ENCODE peak calls at places on chromosomes 3 and 15, in four cellular contexts. One of them, this sample, is unnamed.

GRCh38 chr15:57457726-57458125 is 81.4 kb downstream of the CGNL1 start:
- DNase-seq in HCT116: no peak
- DNase-seq in K562: no peak
- DNase-seq in H1: no peak
- DNase-seq in this sample: no peak

GRCh38 chr3:126528800-126529541 is 5.0 kb downstream of the CHST13 start:
- DNase-seq in HCT116: no peak
- DNase-seq in K562: no peak
- DNase-seq in H1: no peak
- DNase-seq in this sample: peak; percentile 97

GRCh38 chr3:196563721-196564225 is 4.6 kb downstream of the WDR53 start:
- DNase-seq in HCT116: peak; percentile 47
- DNase-seq in K562: peak; percentile 25
- DNase-seq in H1: no peak
- DNase-seq in this sample: no peak

GRCh38 chr3:154304116-154304786 is 20.0 kb downstream of the DHX36 start:
- DNase-seq in HCT116: no peak
- DNase-seq in K562: no peak
- DNase-seq in H1: no peak
- DNase-seq in this sample: no peak

GRCh38 chr3:126569390-126569975 is 10.8 kb upstream of the C3orf22 start:
- DNase-seq in HCT116: no peak
- DNase-seq in K562: no peak
- DNase-seq in H1: no peak
- DNase-seq in this sample: no peak

GRCh38 chr3:115092220-115092791 is 54.8 kb downstream of the ZBTB20 start:
- DNase-seq in HCT116: peak; percentile 65
- DNase-seq in K562: peak; percentile 2
- DNase-seq in H1: no peak
- DNase-seq in this sample: peak; percentile 34

GRCh38 chr3:186544281-186544680 is at the start of gene CRYGS:
- DNase-seq in HCT116: no peak
- DNase-seq in K562: no peak
- DNase-seq in H1: no peak
- DNase-seq in this sample: no peak

GRCh38 chr3:58026598-58026997 is 18.4 kb downstream of the FLNB start:
- DNase-seq in HCT116: no peak
- DNase-seq in K562: no peak
- DNase-seq in H1: no peak
- DNase-seq in this sample: no peak

GRCh38 chr15:83206971-83207621 is 527 bp downstream of the HDGFL3 start:
- DNase-seq in HCT116: no peak
- DNase-seq in K562: peak; percentile 57
- DNase-seq in H1: no peak
- DNase-seq in this sample: no peak

GRCh38 chr3:43389388-43390254 is 103.3 kb downstream of the SNRK start:
- DNase-seq in HCT116: no peak
- DNase-seq in K562: no peak
- DNase-seq in H1: no peak
- DNase-seq in this sample: peak; percentile 30

GRCh38 chr3:9384141-9384828 is 13.1 kb upstream of the SETD5 start:
- DNase-seq in HCT116: no peak
- DNase-seq in K562: no peak
- DNase-seq in H1: no peak
- DNase-seq in this sample: no peak

GRCh38 chr15:83538682-83539081 is 91.5 kb downstream of the SH3GL3 start:
- DNase-seq in HCT116: no peak
- DNase-seq in K562: no peak
- DNase-seq in H1: no peak
- DNase-seq in this sample: no peak

GRCh38 chr15:35299059-35299735 is 214.1 kb upstream of the NANOGP8 start:
- DNase-seq in HCT116: no peak
- DNase-seq in K562: no peak
- DNase-seq in H1: no peak
- DNase-seq in this sample: no peak

GRCh38 chr3:187717572-187717971 is 15.2 kb upstream of the RTP2 start:
- DNase-seq in HCT116: no peak
- DNase-seq in K562: no peak
- DNase-seq in H1: no peak
- DNase-seq in this sample: no peak

GRCh38 chr3:123446210-123446609 is 2.7 kb downstream of the ADCY5 start:
- DNase-seq in HCT116: no peak
- DNase-seq in K562: no peak
- DNase-seq in H1: no peak
- DNase-seq in this sample: no peak

GRCh38 chr3:50550079-50550736 is 17.3 kb downstream of the C3orf18 start:
- DNase-seq in HCT116: no peak
- DNase-seq in K562: peak; percentile 66
- DNase-seq in H1: no peak
- DNase-seq in this sample: peak; percentile 36

GRCh38 chr3:176584413-176585176 is 612.7 kb downstream of the TBL1XR1 start:
- DNase-seq in HCT116: no peak
- DNase-seq in K562: no peak
- DNase-seq in H1: no peak
- DNase-seq in this sample: no peak

GRCh38 chr3:157081681-157082210 is 78.2 kb downstream of the CCNL1 start:
- DNase-seq in HCT116: peak; percentile 85
- DNase-seq in K562: peak; percentile 87
- DNase-seq in H1: peak; percentile 86
- DNase-seq in this sample: peak; percentile 68

GRCh38 chr3:89303721-89304120 is 196.3 kb downstream of the EPHA3 start:
- DNase-seq in HCT116: no peak
- DNase-seq in K562: no peak
- DNase-seq in H1: no peak
- DNase-seq in this sample: no peak

GRCh38 chr3:117936159-117936558 is 1098.5 kb downstream of the IGSF11 start:
- DNase-seq in HCT116: no peak
- DNase-seq in K562: no peak
- DNase-seq in H1: no peak
- DNase-seq in this sample: no peak

GRCh38 chr15:22979069-22979698 is 984 bp downstream of the CYFIP1 start:
- DNase-seq in HCT116: no peak
- DNase-seq in K562: peak; percentile 47
- DNase-seq in H1: no peak
- DNase-seq in this sample: peak; percentile 36

GRCh38 chr3:197292083-197293042 is 6.0 kb downstream of the DLG1 start:
- DNase-seq in HCT116: no peak
- DNase-seq in K562: no peak
- DNase-seq in H1: no peak
- DNase-seq in this sample: peak; percentile 54

GRCh38 chr3:127887321-127887720 is 27.7 kb upstream of the KBTBD12 start:
- DNase-seq in HCT116: no peak
- DNase-seq in K562: no peak
- DNase-seq in H1: no peak
- DNase-seq in this sample: no peak

GRCh38 chr3:148833223-148833622 is 5.6 kb downstream of the CPB1 start:
- DNase-seq in HCT116: no peak
- DNase-seq in K562: no peak
- DNase-seq in H1: no peak
- DNase-seq in this sample: no peak

GRCh38 chr3:139532996-139533395 is 6.5 kb downstream of the RBP1 start:
- DNase-seq in HCT116: no peak
- DNase-seq in K562: no peak
- DNase-seq in H1: no peak
- DNase-seq in this sample: no peak

GRCh38 chr3:46483799-46484198 is 14.0 kb upstream of the RTP3 start:
- DNase-seq in HCT116: no peak
- DNase-seq in K562: no peak
- DNase-seq in H1: no peak
- DNase-seq in this sample: no peak

GRCh38 chr3:134737520-134737919 is 57.5 kb upstream of the EPHB1 start:
- DNase-seq in HCT116: no peak
- DNase-seq in K562: peak; percentile 4
- DNase-seq in H1: no peak
- DNase-seq in this sample: no peak

GRCh38 chr15:52735231-52736089 is 54.7 kb downstream of the ONECUT1 start:
- DNase-seq in HCT116: peak; percentile 78
- DNase-seq in K562: peak; percentile 79
- DNase-seq in H1: peak; percentile 25
- DNase-seq in this sample: peak; percentile 73

GRCh38 chr3:57006949-57007419 is 53.5 kb upstream of the SPATA12 start:
- DNase-seq in HCT116: peak; percentile 56
- DNase-seq in K562: peak; percentile 40
- DNase-seq in H1: no peak
- DNase-seq in this sample: no peak

GRCh38 chr3:139338405-139338804 is 5.4 kb upstream of the MRPS22 start:
- DNase-seq in HCT116: no peak
- DNase-seq in K562: no peak
- DNase-seq in H1: no peak
- DNase-seq in this sample: no peak

GRCh38 chr15:68800875-68801274 is 19.8 kb downstream of the ANP32A start:
- DNase-seq in HCT116: no peak
- DNase-seq in K562: no peak
- DNase-seq in H1: no peak
- DNase-seq in this sample: no peak

GRCh38 chr15:68801572-68802148 is 19.0 kb downstream of the ANP32A start:
- DNase-seq in HCT116: no peak
- DNase-seq in K562: no peak
- DNase-seq in H1: no peak
- DNase-seq in this sample: no peak

GRCh38 chr15:68806220-68807105 is 14.2 kb downstream of the ANP32A start:
- DNase-seq in HCT116: no peak
- DNase-seq in K562: no peak
- DNase-seq in H1: no peak
- DNase-seq in this sample: no peak

GRCh38 chr15:68798695-68799094 is 22.0 kb downstream of the ANP32A start:
- DNase-seq in HCT116: no peak
- DNase-seq in K562: no peak
- DNase-seq in H1: no peak
- DNase-seq in this sample: no peak

DNA sequence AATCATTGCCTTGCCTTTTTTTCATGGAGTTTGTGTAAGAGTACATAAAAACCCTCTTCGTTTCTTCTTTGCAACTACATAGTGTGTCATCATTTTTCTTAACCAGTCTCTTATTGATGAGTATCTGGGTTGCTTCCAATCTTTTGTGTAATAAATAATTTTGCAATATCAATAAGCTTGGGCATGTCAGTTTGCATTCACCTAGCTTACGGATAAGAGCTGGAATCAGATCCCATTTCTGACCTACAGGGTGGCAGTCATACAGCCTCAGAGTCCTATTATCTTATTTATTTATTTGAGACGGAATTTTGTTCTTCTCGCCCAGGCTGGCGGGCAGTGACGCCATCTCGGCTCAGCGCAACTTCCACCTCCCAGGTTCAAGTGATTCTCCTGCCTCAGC is 18.3 kb downstream of the ANP32A start:
- DNase-seq in HCT116: no peak
- DNase-seq in K562: no peak
- DNase-seq in H1: no peak
- DNase-seq in this sample: no peak
- TF ChIP-seq FOSL1 in HCT116: no peak
- TF ChIP-seq FOSL1 in K562: no peak
- TF ChIP-seq FOSL1 in H1: no peak
- TF ChIP-seq FOSL1 in this sample: no peak

GRCh38 chr3:86990734-86991481 is at the start of gene VGLL3:
- DNase-seq in HCT116: no peak
- DNase-seq in K562: no peak
- DNase-seq in H1: peak; percentile 82
- DNase-seq in this sample: no peak
- H3K4me2 ChIP-seq in HCT116: peak within 1 kb of the TSS; percentile 84
- H3K4me2 ChIP-seq in K562: no peak within 1 kb of the TSS
- H3K4me2 ChIP-seq in H1: peak within 1 kb of the TSS; percentile 96
- H3K4me2 ChIP-seq in this sample: peak within 1 kb of the TSS; percentile 63

DNA sequence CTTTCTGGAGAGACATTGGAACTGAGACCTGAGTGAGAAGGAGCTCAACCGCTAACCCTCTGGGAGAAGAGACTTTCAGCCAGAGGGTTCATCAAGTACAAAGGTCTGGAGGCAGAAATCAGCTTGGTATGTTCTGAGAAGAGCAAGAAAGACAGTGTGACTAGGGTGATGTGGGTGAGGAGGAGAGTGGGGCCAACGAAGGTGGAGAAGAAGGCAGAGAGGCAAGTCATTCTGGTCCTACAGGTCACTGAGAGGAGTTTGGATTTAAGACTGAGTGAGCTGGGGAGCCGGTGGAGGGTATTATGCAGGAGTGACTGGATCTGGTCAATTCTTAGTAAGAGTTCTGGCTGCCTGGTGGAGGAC is 12.2 kb downstream of the XIRP1 start:
- DNase-seq in HCT116: no peak
- DNase-seq in K562: no peak
- DNase-seq in H1: no peak
- DNase-seq in this sample: no peak
- TF ChIP-seq FOSL1 in HCT116: no peak
- TF ChIP-seq FOSL1 in K562: no peak
- TF ChIP-seq FOSL1 in H1: no peak
- TF ChIP-seq FOSL1 in this sample: no peak

GRCh38 chr15:74888716-74889115 is 1.1 kb upstream of the MPI start:
- DNase-seq in HCT116: no peak
- DNase-seq in K562: no peak
- DNase-seq in H1: no peak
- DNase-seq in this sample: no peak
- H3K4me2 ChIP-seq in HCT116: peak overlapping the region; percentile 86
- H3K4me2 ChIP-seq in K562: peak overlapping the region; percentile 91
- H3K4me2 ChIP-seq in H1: peak overlapping the region; percentile 90
- H3K4me2 ChIP-seq in this sample: peak overlapping the region; percentile 84

GRCh38 chr3:130755666-130756065 is 9.0 kb upstream of the PIK3R4 start:
- DNase-seq in HCT116: no peak
- DNase-seq in K562: no peak
- DNase-seq in H1: no peak
- DNase-seq in this sample: no peak
- TF ChIP-seq FOSL1 in HCT116: no peak
- TF ChIP-seq FOSL1 in K562: no peak
- TF ChIP-seq FOSL1 in H1: no peak
- TF ChIP-seq FOSL1 in this sample: no peak

GRCh38 chr15:29812384-29812694 is 9.9 kb downstream of the TJP1 start:
- DNase-seq in HCT116: no peak
- DNase-seq in K562: no peak
- DNase-seq in H1: no peak
- DNase-seq in this sample: no peak
- H3K4me2 ChIP-seq in HCT116: no peak overlapping the region
- H3K4me2 ChIP-seq in K562: no peak overlapping the region
- H3K4me2 ChIP-seq in H1: no peak overlapping the region
- H3K4me2 ChIP-seq in this sample: no peak overlapping the region

DNA sequence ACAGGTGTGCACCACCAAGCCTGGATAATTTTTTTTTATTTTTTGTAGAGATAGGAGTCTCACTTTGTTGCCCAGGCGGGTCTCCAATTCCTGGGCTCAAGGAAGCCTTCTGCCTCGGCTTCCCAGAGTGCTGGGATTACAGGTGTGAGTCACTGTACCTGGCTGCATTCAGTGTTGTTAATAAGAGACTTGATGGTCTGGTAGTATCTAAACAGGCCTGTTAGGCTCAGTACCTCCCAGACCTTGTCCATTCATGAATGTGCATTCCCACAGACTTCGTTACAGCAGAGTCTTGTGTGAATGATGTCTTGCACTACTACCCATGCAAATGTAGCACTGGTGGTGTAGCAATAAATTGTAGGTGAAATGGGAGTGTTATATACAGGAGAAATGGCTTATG is 17.7 kb downstream of the CMTM8 start:
- DNase-seq in HCT116: no peak
- DNase-seq in K562: no peak
- DNase-seq in H1: no peak
- DNase-seq in this sample: no peak
- TF ChIP-seq FOSL1 in HCT116: no peak
- TF ChIP-seq FOSL1 in K562: no peak
- TF ChIP-seq FOSL1 in H1: no peak
- TF ChIP-seq FOSL1 in this sample: no peak

This sample was measured in HepG2.